ENCODE peak calls at places on chromosomes 7 and 10, in ten cellular contexts. F is dorsolateral prefrontal cortex, M is OCI-LY7, K is endodermal cell, P is mucosa of descending colon, R is heart left ventricle, Z is body of pancreas, T is adrenal gland, B is HCT116, D is fibroblast of lung. O is an unnamed sample.

GRCh38 chr10:15725603-15726002 is 5.9 kb upstream of the ITGA8 start:
- DNase-seq in M (peak; percentile 22), K (peak; percentile 53), D (peak; percentile 81), R (no peak), B (peak; percentile 27), Z (no peak), P (no peak), T (peak; percentile 64), F (no peak), O (peak; percentile 73)

GRCh38 chr7:128405345-128406146 is 4.2 kb downstream of the IMPDH1 start:
- DNase-seq in M (peak; percentile 74), K (peak; percentile 80), T (peak; percentile 42), Z (peak; percentile 45), R (peak; percentile 58), B (no peak), D (peak; percentile 18), P (peak; percentile 74), F (no peak), O (peak; percentile 15)

GRCh38 chr7:50838675-50839377 is 56.1 kb upstream of the GRB10 start:
- DNase-seq in B (no peak), R (peak; percentile 67), P (no peak), Z (peak; percentile 21), M (no peak), F (no peak), D (peak; percentile 66), K (no peak), T (peak; percentile 78), O (peak; percentile 86)

GRCh38 chr10:120607016-120607709 is 150.1 kb downstream of the PLPP4 start:
- DNase-seq in Z (no peak), P (no peak), M (no peak), D (no peak), K (no peak), B (no peak), T (no peak), F (no peak), R (no peak), O (peak; percentile 76)

GRCh38 chr10:27890971-27891370 is 107.9 kb downstream of the ODAD2 start:
- DNase-seq in F (no peak), Z (no peak), P (no peak), D (no peak), R (no peak), M (no peak), T (no peak), B (no peak), K (no peak), O (no peak)

GRCh38 chr7:111255576-111255975 is 164.6 kb downstream of the LRRN3 start:
- DNase-seq in Z (no peak), T (no peak), D (no peak), P (no peak), K (no peak), B (no peak), R (no peak), M (no peak), F (no peak), O (peak; percentile 20)

GRCh38 chr10:79202188-79203013 is 133.6 kb downstream of the ZMIZ1 start:
- DNase-seq in P (no peak), D (peak; percentile 47), M (peak; percentile 71), T (peak; percentile 53), Z (peak; percentile 46), F (no peak), R (peak; percentile 56), B (no peak), K (peak; percentile 86), O (no peak)

GRCh38 chr7:30912454-30912985 is 867 bp downstream of the AQP1 start:
- DNase-seq in D (no peak), K (peak; percentile 40), M (no peak), P (peak; percentile 54), T (no peak), B (no peak), R (no peak), F (no peak), Z (no peak), O (no peak)

GRCh38 chr10:124459395-124459794 is 2.2 kb upstream of the LHPP start:
- DNase-seq in P (no peak), B (no peak), F (no peak), T (no peak), Z (no peak), M (no peak), D (no peak), R (no peak), K (peak; percentile 56), O (no peak)

GRCh38 chr7:26439502-26440252 is 148.0 kb downstream of the SNX10 start:
- DNase-seq in D (no peak), B (no peak), T (no peak), R (no peak), K (no peak), P (no peak), F (no peak), Z (peak; percentile 44), M (no peak), O (no peak)

GRCh38 chr7:142796501-142797341 is 26.0 kb downstream of the PRSS2 start:
- DNase-seq in K (peak; percentile 80), F (no peak), B (no peak), M (peak; percentile 58), Z (no peak), R (no peak), P (no peak), T (no peak), D (no peak), O (no peak)

GRCh38 chr10:36725581-36726520 is 399.5 kb upstream of the ANKRD30A start:
- DNase-seq in F (peak; percentile 60), Z (peak; percentile 37), B (no peak), R (peak; percentile 11), D (peak; percentile 69), T (peak; percentile 19), P (no peak), K (peak; percentile 88), M (peak; percentile 5), O (peak; percentile 91)

DNA sequence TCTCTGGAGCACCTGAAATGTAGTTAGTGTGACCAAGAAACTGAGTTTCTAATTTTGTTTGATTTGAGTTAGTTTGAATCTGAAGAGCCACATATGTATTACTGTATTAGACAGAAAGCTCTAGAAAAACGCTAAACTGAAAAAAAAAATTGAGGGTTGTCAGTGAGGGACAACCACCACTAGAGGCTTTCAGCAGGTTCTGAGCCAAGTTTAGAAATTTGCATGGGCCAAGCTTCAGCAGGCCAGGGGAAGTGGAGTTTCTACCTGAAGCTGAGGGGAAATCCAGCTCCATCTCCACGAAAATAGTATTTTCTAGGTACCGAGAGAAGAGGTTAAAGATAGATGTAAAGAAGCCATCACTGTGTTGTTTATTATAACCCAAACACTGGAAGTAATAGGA is 77.9 kb upstream of the PLXNA4 start:
- DNase-seq in P (no peak), T (no peak), Z (no peak), F (no peak), B (peak; percentile 4), D (no peak), M (peak; percentile 62), K (peak; percentile 67), R (no peak), O (no peak)
- TF ChIP-seq CTCF in P (no peak), T (no peak), Z (no peak), F (peak; percentile 36), B (peak; percentile 6), D (peak; percentile 23), M (peak; percentile 67), K (peak; percentile 83), R (no peak), O (peak; percentile 44)

GRCh38 chr10:58048936-58049335 is 218.8 kb downstream of the IPMK start:
- DNase-seq in Z (no peak), F (no peak), T (no peak), P (no peak), B (no peak), K (no peak), M (no peak), D (no peak), R (no peak), O (peak; percentile 19)

GRCh38 chr10:58052772-58053171 is 214.9 kb downstream of the IPMK start:
- DNase-seq in B (no peak), K (no peak), Z (no peak), P (no peak), T (no peak), F (no peak), R (no peak), M (no peak), D (no peak), O (no peak)

GRCh38 chr10:58054881-58055280 is 212.8 kb downstream of the IPMK start:
- DNase-seq in B (no peak), T (no peak), F (no peak), P (no peak), M (no peak), K (no peak), R (no peak), D (peak; percentile 12), Z (no peak), O (no peak)

DNA sequence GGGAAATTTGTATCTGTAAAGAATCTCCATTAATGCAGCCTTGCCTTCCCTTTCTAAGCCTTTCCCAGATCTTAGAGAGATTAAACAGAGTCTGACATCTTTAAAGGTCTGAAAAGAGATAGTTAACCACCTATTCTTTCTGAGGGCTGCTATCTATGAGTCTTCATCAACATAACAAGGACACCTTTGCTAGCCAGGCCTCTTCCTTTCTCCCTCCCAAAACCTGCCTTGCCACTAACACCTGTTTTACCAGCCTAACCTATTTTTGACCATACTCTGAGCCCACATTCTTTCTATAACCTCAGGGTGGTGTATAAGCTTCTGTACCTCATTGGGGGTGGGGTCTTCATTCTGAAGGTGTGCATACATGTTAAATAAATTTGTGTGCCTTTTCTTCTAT is 217.1 kb downstream of the IPMK start:
- DNase-seq in B (no peak), T (no peak), F (no peak), R (no peak), M (no peak), Z (no peak), D (no peak), P (no peak), K (peak; percentile 54), O (no peak)
- H3K4me3 ChIP-seq in B (no peak overlapping the region), T (no peak overlapping the region), F (no peak overlapping the region), R (no peak overlapping the region), M (no peak overlapping the region), Z (no peak overlapping the region), D (no peak overlapping the region), P (no peak overlapping the region), K (no peak overlapping the region), O (no peak overlapping the region)

GRCh38 chr7:21218155-21218554 is 209.7 kb upstream of the SP4 start:
- DNase-seq in R (no peak), P (no peak), D (no peak), Z (no peak), F (no peak), B (no peak), M (no peak), T (no peak), K (no peak), O (no peak)
- TF ChIP-seq CTCF in R (no peak), P (no peak), D (no peak), Z (no peak), F (no peak), B (no peak), M (no peak), T (no peak), K (no peak), O (no peak)

DNA sequence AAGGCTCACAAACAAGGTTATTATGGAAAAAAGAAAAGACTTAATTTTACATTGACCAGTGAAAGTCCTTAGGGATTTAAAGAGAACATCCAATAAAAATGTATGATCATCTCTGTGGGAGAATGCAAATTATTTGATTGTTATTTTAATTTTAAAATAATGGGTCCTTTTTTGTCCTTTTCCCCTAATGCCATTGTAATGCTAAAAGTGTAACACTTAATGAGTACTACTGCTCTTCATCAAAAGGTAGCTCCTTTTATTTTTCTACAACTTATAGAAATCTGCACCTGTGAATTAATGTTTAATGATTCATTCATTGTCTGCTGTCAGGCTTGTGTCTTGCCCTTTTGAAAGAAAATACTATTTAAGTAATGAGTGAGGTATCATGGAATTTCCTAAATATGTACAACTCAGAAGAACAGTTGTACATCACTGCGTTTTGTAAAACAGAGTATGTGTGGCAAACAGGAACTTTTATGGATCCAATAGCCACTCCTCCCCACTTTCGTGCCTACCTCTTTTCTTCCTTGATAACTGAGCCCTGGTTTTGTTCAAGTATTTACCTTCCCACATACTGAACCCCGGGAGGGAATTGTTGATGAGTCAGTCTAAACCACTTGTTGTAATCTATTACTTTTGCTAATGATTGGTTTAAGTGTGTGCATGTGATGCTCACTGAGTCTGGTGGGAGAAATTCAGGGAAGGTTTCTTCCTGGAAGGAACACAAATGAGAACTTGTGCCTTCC is 19.9 kb upstream of the TRUB1 start:
- DNase-seq in M (no peak), R (no peak), P (no peak), Z (no peak), B (no peak), D (no peak), K (peak; percentile 57), T (no peak), F (no peak), O (peak; percentile 47)
- H3K4me3 ChIP-seq in M (no peak overlapping the region), R (no peak overlapping the region), P (no peak overlapping the region), Z (no peak overlapping the region), B (no peak overlapping the region), D (no peak overlapping the region), K (no peak overlapping the region), T (no peak overlapping the region), F (no peak overlapping the region), O (no peak overlapping the region)

O was measured in fibroblast of mammary gland.